ENCODE peak calls at places on chromosomes 5 and 9, in nine cellular contexts. B, W, F, P, Y, A, H, Q and I are unnamed samples.

GRCh38 chr5:143562935-143563334 is 159.4 kb upstream of the NR3C1 start:
- ATAC-seq in H (no peak), F (no peak), W (no peak), P (no peak), Y (no peak), A (no peak), Q (peak; percentile 79), B (peak; percentile 69), I (no peak)

GRCh38 chr5:149497357-149497756 is 53.9 kb downstream of the CSNK1A1 start:
- ATAC-seq in W (no peak), B (no peak), A (no peak), Y (no peak), F (no peak), Q (peak; percentile 77), P (no peak), H (no peak), I (no peak)

GRCh38 chr5:43156388-43156787 is 35.6 kb upstream of the NIM1K start:
- ATAC-seq in A (peak; percentile 52), W (no peak), F (no peak), P (no peak), Y (no peak), H (peak; percentile 78), Q (no peak), B (no peak), I (no peak)

GRCh38 chr5:149392718-149393117 is 13.6 kb upstream of the IL17B start:
- ATAC-seq in W (no peak), Q (peak; percentile 73), F (no peak), P (no peak), Y (no peak), H (peak; percentile 91), A (peak; percentile 67), B (no peak), I (no peak)

GRCh38 chr5:62330302-62330701 is 24.3 kb downstream of the KIF2A start:
- ATAC-seq in A (no peak), Q (no peak), P (no peak), W (no peak), F (no peak), B (no peak), Y (no peak), H (no peak), I (no peak)

GRCh38 chr5:141382469-141383294 is at the start of gene PCDHGA7:
- ATAC-seq in B (no peak), A (no peak), H (no peak), F (no peak), Q (peak; percentile 96), W (no peak), P (no peak), Y (no peak), I (no peak)

GRCh38 chr9:121650220-121651013 is 1.0 kb upstream of the DAB2IP start:
- ATAC-seq in A (peak; percentile 84), Y (no peak), Q (peak; percentile 79), F (no peak), H (no peak), P (no peak), W (no peak), B (peak; percentile 10), I (no peak)

GRCh38 chr9:134358026-134358967 is 32.0 kb downstream of the RXRA start:
- ATAC-seq in W (no peak), B (no peak), Y (no peak), F (no peak), H (no peak), A (no peak), P (no peak), Q (peak; percentile 30), I (no peak)

GRCh38 chr5:153094333-153094732 is 396.1 kb upstream of the GRIA1 start:
- ATAC-seq in W (no peak), F (no peak), Y (no peak), P (no peak), B (no peak), Q (no peak), H (no peak), A (no peak), I (no peak)

GRCh38 chr5:16588434-16589214 is 28.2 kb downstream of the RETREG1 start:
- ATAC-seq in A (no peak), P (no peak), Q (no peak), F (no peak), B (no peak), Y (no peak), H (no peak), W (no peak), I (no peak)

GRCh38 chr5:157464518-157465171 is 4.6 kb downstream of the NIPAL4 start:
- ATAC-seq in P (peak; percentile 55), A (peak; percentile 86), H (peak; percentile 94), B (peak; percentile 88), F (peak; percentile 62), W (peak; percentile 56), Q (peak; percentile 59), Y (peak; percentile 62), I (peak; percentile 62)

GRCh38 chr9:38164659-38165221 is 95.7 kb upstream of the SHB start:
- ATAC-seq in F (peak; percentile 56), Y (no peak), Q (no peak), H (no peak), B (no peak), A (peak; percentile 37), P (peak; percentile 46), W (no peak), I (no peak)

GRCh38 chr5:106640511-106640910 is 1030.2 kb downstream of the EFNA5 start:
- ATAC-seq in H (no peak), A (no peak), W (no peak), B (no peak), F (no peak), Q (no peak), P (no peak), Y (no peak), I (no peak)

GRCh38 chr5:132546108-132546507 is 2.8 kb upstream of the IL5 start:
- ATAC-seq in Y (no peak), P (no peak), Q (no peak), B (no peak), H (peak; percentile 94), W (no peak), A (peak; percentile 85), F (no peak), I (no peak)

GRCh38 chr9:85723220-85723619 is 18.5 kb downstream of the AGTPBP1 start:
- ATAC-seq in Y (peak; percentile 84), W (peak; percentile 53), Q (no peak), B (no peak), P (peak; percentile 88), F (peak; percentile 77), H (no peak), A (peak; percentile 45), I (no peak)

GRCh38 chr9:6771722-6772121 is 13.9 kb downstream of the KDM4C start:
- ATAC-seq in P (no peak), Y (no peak), A (no peak), W (no peak), F (no peak), H (no peak), Q (no peak), B (no peak), I (no peak)

GRCh38 chr5:10515492-10515891 is 48.4 kb upstream of the ANKRD33B start:
- ATAC-seq in Q (no peak), W (no peak), B (no peak), Y (no peak), A (no peak), F (no peak), P (no peak), H (no peak), I (no peak)

GRCh38 chr5:157552650-157553049 is 22.9 kb downstream of the ADAM19 start:
- ATAC-seq in B (no peak), Q (no peak), W (no peak), F (no peak), H (no peak), P (no peak), Y (no peak), A (no peak), I (no peak)

GRCh38 chr9:137705906-137706305 is 87.1 kb downstream of the EHMT1 start:
- ATAC-seq in F (no peak), P (no peak), B (no peak), Y (no peak), Q (peak; percentile 46), W (no peak), H (peak; percentile 42), A (peak; percentile 42), I (peak; percentile 78)

GRCh38 chr5:124920909-124921666 is 174.6 kb upstream of the ZNF608 start:
- ATAC-seq in B (no peak), A (peak; percentile 69), P (no peak), Y (no peak), W (no peak), F (no peak), H (peak; percentile 35), Q (no peak), I (peak; percentile 91)

GRCh38 chr9:27653246-27653645 is 80.0 kb upstream of the C9orf72 start:
- ATAC-seq in H (no peak), Y (no peak), B (no peak), Q (no peak), P (no peak), W (no peak), A (no peak), F (no peak), I (no peak)

GRCh38 chr9:38375572-38375963 is 16.9 kb upstream of the ALDH1B1 start:
- ATAC-seq in Y (no peak), P (no peak), A (no peak), Q (no peak), B (no peak), H (no peak), F (no peak), W (no peak), I (no peak)

GRCh38 chr9:36163049-36163839 is 5.9 kb upstream of the CCIN start:
- ATAC-seq in F (no peak), B (peak; percentile 43), Y (no peak), P (no peak), W (no peak), Q (peak; percentile 54), H (no peak), A (no peak), I (no peak)